ENCODE peak calls at places on chromosomes 7 and 10, in seven cellular contexts. One of them, this sample, is unnamed.

GRCh38 chr10:17141504-17142229 is 12.1 kb upstream of the CUBN start:
- DNase-seq in HCT116: no peak
- DNase-seq in H1: no peak
- DNase-seq in GM12878: no peak
- DNase-seq in K562: no peak
- DNase-seq in SK-N-SH: no peak
- DNase-seq in HepG2: no peak
- DNase-seq in this sample: no peak

GRCh38 chr7:70598976-70599375 is 533.0 kb upstream of the GALNT17 start:
- DNase-seq in K562: no peak
- DNase-seq in GM12878: no peak
- DNase-seq in H1: no peak
- DNase-seq in SK-N-SH: no peak
- DNase-seq in HepG2: no peak
- DNase-seq in HCT116: no peak
- DNase-seq in this sample: peak; percentile 79

GRCh38 chr10:50467209-50467608 is 156.5 kb downstream of the SGMS1 start:
- DNase-seq in HCT116: no peak
- DNase-seq in GM12878: no peak
- DNase-seq in K562: no peak
- DNase-seq in H1: no peak
- DNase-seq in HepG2: no peak
- DNase-seq in SK-N-SH: no peak
- DNase-seq in this sample: no peak

GRCh38 chr10:77284797-77285196 is 352.8 kb downstream of the KCNMA1 start:
- DNase-seq in K562: no peak
- DNase-seq in HepG2: no peak
- DNase-seq in SK-N-SH: no peak
- DNase-seq in GM12878: no peak
- DNase-seq in H1: no peak
- DNase-seq in HCT116: no peak
- DNase-seq in this sample: peak; percentile 42

GRCh38 chr7:136941815-136942214 is 73.4 kb downstream of the CHRM2 start:
- DNase-seq in K562: no peak
- DNase-seq in H1: no peak
- DNase-seq in HCT116: no peak
- DNase-seq in GM12878: no peak
- DNase-seq in SK-N-SH: no peak
- DNase-seq in HepG2: no peak
- DNase-seq in this sample: no peak

GRCh38 chr7:115110523-115110922 is 188.6 kb downstream of the MDFIC start:
- DNase-seq in H1: no peak
- DNase-seq in HCT116: no peak
- DNase-seq in HepG2: peak; percentile 26
- DNase-seq in SK-N-SH: no peak
- DNase-seq in K562: no peak
- DNase-seq in GM12878: no peak
- DNase-seq in this sample: no peak

GRCh38 chr7:94056796-94057207 is 52.6 kb upstream of the BET1 start:
- DNase-seq in H1: no peak
- DNase-seq in HCT116: no peak
- DNase-seq in SK-N-SH: no peak
- DNase-seq in HepG2: no peak
- DNase-seq in GM12878: no peak
- DNase-seq in K562: no peak
- DNase-seq in this sample: no peak

GRCh38 chr10:68406815-68407585 is at the start of gene RUFY2:
- DNase-seq in K562: peak; percentile 91
- DNase-seq in HepG2: peak; percentile 58
- DNase-seq in GM12878: peak; percentile 20
- DNase-seq in H1: peak; percentile 91
- DNase-seq in SK-N-SH: peak; percentile 96
- DNase-seq in HCT116: peak; percentile 33
- DNase-seq in this sample: peak; percentile 87

GRCh38 chr10:114703377-114704125 is 45.5 kb upstream of the ABLIM1 start:
- DNase-seq in HepG2: peak; percentile 13
- DNase-seq in SK-N-SH: peak; percentile 64
- DNase-seq in H1: peak; percentile 48
- DNase-seq in K562: no peak
- DNase-seq in GM12878: no peak
- DNase-seq in HCT116: no peak
- DNase-seq in this sample: no peak

GRCh38 chr10:3579845-3580244 is 205.2 kb downstream of the KLF6 start:
- DNase-seq in H1: no peak
- DNase-seq in K562: no peak
- DNase-seq in SK-N-SH: no peak
- DNase-seq in HCT116: no peak
- DNase-seq in HepG2: no peak
- DNase-seq in GM12878: no peak
- DNase-seq in this sample: no peak

GRCh38 chr7:80827238-80827633 is 91.6 kb downstream of the SEMA3C start:
- DNase-seq in SK-N-SH: no peak
- DNase-seq in H1: no peak
- DNase-seq in K562: no peak
- DNase-seq in HCT116: no peak
- DNase-seq in GM12878: no peak
- DNase-seq in HepG2: no peak
- DNase-seq in this sample: no peak

GRCh38 chr7:39985398-39985918 is 35.4 kb downstream of the CDK13 start:
- DNase-seq in HCT116: no peak
- DNase-seq in HepG2: no peak
- DNase-seq in K562: no peak
- DNase-seq in H1: no peak
- DNase-seq in GM12878: no peak
- DNase-seq in SK-N-SH: no peak
- DNase-seq in this sample: no peak

GRCh38 chr10:132506711-132507466 is 30.7 kb upstream of the INPP5A start:
- DNase-seq in H1: no peak
- DNase-seq in SK-N-SH: no peak
- DNase-seq in HCT116: no peak
- DNase-seq in K562: no peak
- DNase-seq in GM12878: no peak
- DNase-seq in HepG2: no peak
- DNase-seq in this sample: no peak

GRCh38 chr7:372939-373791 is 83.2 kb downstream of the FOXL3 start:
- DNase-seq in HCT116: no peak
- DNase-seq in HepG2: peak; percentile 92
- DNase-seq in K562: no peak
- DNase-seq in SK-N-SH: peak; percentile 34
- DNase-seq in H1: peak; percentile 51
- DNase-seq in GM12878: no peak
- DNase-seq in this sample: no peak

GRCh38 chr7:35255909-35256876 is 2.3 kb upstream of the TBX20 start:
- DNase-seq in HCT116: no peak
- DNase-seq in K562: no peak
- DNase-seq in GM12878: no peak
- DNase-seq in SK-N-SH: no peak
- DNase-seq in H1: no peak
- DNase-seq in HepG2: no peak
- DNase-seq in this sample: no peak

GRCh38 chr10:32790483-32790882 is 167.5 kb downstream of the ITGB1 start:
- DNase-seq in SK-N-SH: no peak
- DNase-seq in H1: no peak
- DNase-seq in K562: no peak
- DNase-seq in GM12878: no peak
- DNase-seq in HepG2: no peak
- DNase-seq in HCT116: no peak
- DNase-seq in this sample: no peak

GRCh38 chr7:101778181-101778580 is 39.2 kb upstream of the CUX1 start:
- DNase-seq in SK-N-SH: no peak
- DNase-seq in HCT116: no peak
- DNase-seq in H1: no peak
- DNase-seq in K562: no peak
- DNase-seq in HepG2: no peak
- DNase-seq in GM12878: no peak
- DNase-seq in this sample: no peak

GRCh38 chr7:24723178-24723530 is 34.1 kb downstream of the GSDME start:
- DNase-seq in HCT116: no peak
- DNase-seq in K562: no peak
- DNase-seq in H1: no peak
- DNase-seq in SK-N-SH: no peak
- DNase-seq in GM12878: no peak
- DNase-seq in HepG2: no peak
- DNase-seq in this sample: no peak

GRCh38 chr10:121235692-121236091 is 362.6 kb downstream of the FGFR2 start:
- DNase-seq in HCT116: no peak
- DNase-seq in K562: no peak
- DNase-seq in H1: no peak
- DNase-seq in SK-N-SH: no peak
- DNase-seq in GM12878: no peak
- DNase-seq in HepG2: no peak
- DNase-seq in this sample: no peak

GRCh38 chr10:70537398-70538194 is 59.0 kb downstream of the PALD1 start:
- DNase-seq in K562: peak; percentile 71
- DNase-seq in HepG2: peak; percentile 31
- DNase-seq in GM12878: no peak
- DNase-seq in SK-N-SH: no peak
- DNase-seq in HCT116: no peak
- DNase-seq in H1: peak; percentile 90
- DNase-seq in this sample: peak; percentile 50

GRCh38 chr10:70432101-70432500 is 9.4 kb downstream of the NODAL start:
- DNase-seq in HCT116: no peak
- DNase-seq in GM12878: no peak
- DNase-seq in H1: no peak
- DNase-seq in SK-N-SH: no peak
- DNase-seq in HepG2: peak; percentile 57
- DNase-seq in K562: no peak
- DNase-seq in this sample: no peak

GRCh38 chr7:92682767-92683539 is 92.8 kb upstream of the FAM133B start:
- DNase-seq in K562: no peak
- DNase-seq in HCT116: no peak
- DNase-seq in SK-N-SH: no peak
- DNase-seq in GM12878: no peak
- DNase-seq in H1: no peak
- DNase-seq in HepG2: peak; percentile 90
- DNase-seq in this sample: peak; percentile 30

DNA sequence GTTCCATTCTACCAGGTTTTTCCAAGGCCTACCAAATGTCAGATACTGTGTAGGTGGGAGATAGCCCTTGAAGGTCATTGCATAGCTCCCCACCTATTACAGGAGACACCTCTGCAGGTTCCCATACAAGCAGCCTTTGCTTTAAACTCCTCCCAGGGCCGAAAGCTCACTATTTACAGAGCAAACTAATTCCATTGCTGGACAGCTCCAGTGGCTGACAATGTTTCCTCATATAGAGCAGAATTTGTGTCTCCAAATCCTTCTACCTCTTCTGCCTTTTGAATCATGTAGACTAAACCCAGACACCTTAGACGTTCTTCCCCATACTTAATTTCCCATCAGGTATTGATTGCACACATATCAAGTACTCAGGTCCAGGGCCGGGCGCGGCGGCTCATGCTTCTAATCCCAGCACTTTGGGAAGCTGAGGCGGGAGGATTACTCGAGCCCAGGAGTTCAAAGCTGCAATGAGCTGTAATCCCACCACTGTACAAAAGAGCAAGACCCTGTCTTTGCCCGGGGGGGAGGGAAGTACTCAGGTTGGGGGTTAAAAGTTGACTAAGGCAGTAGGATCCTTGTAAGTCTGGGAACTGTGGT is 2.1 kb downstream of the CNNM1 start:
- DNase-seq in H1: no peak
- DNase-seq in HCT116: no peak
- DNase-seq in K562: no peak
- DNase-seq in GM12878: no peak
- DNase-seq in SK-N-SH: no peak
- DNase-seq in HepG2: peak; percentile 35
- DNase-seq in this sample: peak; percentile 50
- TF ChIP-seq JUND in H1: no peak
- TF ChIP-seq JUND in HCT116: no peak
- TF ChIP-seq JUND in K562: no peak
- TF ChIP-seq JUND in GM12878: no peak
- TF ChIP-seq JUND in SK-N-SH: no peak
- TF ChIP-seq JUND in HepG2: no peak
- TF ChIP-seq JUND in this sample: no peak

GRCh38 chr7:41965951-41966505 is 263.1 kb upstream of the INHBA start:
- DNase-seq in HepG2: no peak
- DNase-seq in SK-N-SH: no peak
- DNase-seq in GM12878: no peak
- DNase-seq in HCT116: no peak
- DNase-seq in H1: no peak
- DNase-seq in K562: no peak
- DNase-seq in this sample: no peak

GRCh38 chr7:41964849-41965745 is 262.2 kb upstream of the INHBA start:
- DNase-seq in HCT116: no peak
- DNase-seq in GM12878: no peak
- DNase-seq in H1: no peak
- DNase-seq in K562: no peak
- DNase-seq in SK-N-SH: no peak
- DNase-seq in HepG2: no peak
- DNase-seq in this sample: no peak

GRCh38 chr7:41969713-41970112 is 266.8 kb upstream of the INHBA start:
- DNase-seq in H1: no peak
- DNase-seq in K562: no peak
- DNase-seq in HCT116: no peak
- DNase-seq in GM12878: no peak
- DNase-seq in SK-N-SH: no peak
- DNase-seq in HepG2: no peak
- DNase-seq in this sample: no peak

GRCh38 chr7:41964354-41964753 is 261.5 kb upstream of the INHBA start:
- DNase-seq in HepG2: no peak
- DNase-seq in H1: peak; percentile 32
- DNase-seq in HCT116: no peak
- DNase-seq in SK-N-SH: no peak
- DNase-seq in K562: no peak
- DNase-seq in GM12878: no peak
- DNase-seq in this sample: no peak

GRCh38 chr7:41967156-41967555 is 264.3 kb upstream of the INHBA start:
- DNase-seq in SK-N-SH: no peak
- DNase-seq in GM12878: no peak
- DNase-seq in H1: no peak
- DNase-seq in HepG2: no peak
- DNase-seq in K562: no peak
- DNase-seq in HCT116: no peak
- DNase-seq in this sample: no peak
- TF ChIP-seq JUND in SK-N-SH: peak; percentile 72
- TF ChIP-seq JUND in GM12878: no peak
- TF ChIP-seq JUND in H1: no peak
- TF ChIP-seq JUND in HepG2: no peak
- TF ChIP-seq JUND in K562: no peak
- TF ChIP-seq JUND in HCT116: no peak
- TF ChIP-seq JUND in this sample: no peak

GRCh38 chr10:95353123-95353522 is 62.3 kb upstream of the PDLIM1 start:
- DNase-seq in SK-N-SH: no peak
- DNase-seq in GM12878: no peak
- DNase-seq in K562: no peak
- DNase-seq in HepG2: no peak
- DNase-seq in HCT116: no peak
- DNase-seq in H1: no peak
- DNase-seq in this sample: no peak
- TF ChIP-seq JUND in SK-N-SH: no peak
- TF ChIP-seq JUND in GM12878: no peak
- TF ChIP-seq JUND in K562: no peak
- TF ChIP-seq JUND in HepG2: no peak
- TF ChIP-seq JUND in HCT116: no peak
- TF ChIP-seq JUND in H1: no peak
- TF ChIP-seq JUND in this sample: no peak

DNA sequence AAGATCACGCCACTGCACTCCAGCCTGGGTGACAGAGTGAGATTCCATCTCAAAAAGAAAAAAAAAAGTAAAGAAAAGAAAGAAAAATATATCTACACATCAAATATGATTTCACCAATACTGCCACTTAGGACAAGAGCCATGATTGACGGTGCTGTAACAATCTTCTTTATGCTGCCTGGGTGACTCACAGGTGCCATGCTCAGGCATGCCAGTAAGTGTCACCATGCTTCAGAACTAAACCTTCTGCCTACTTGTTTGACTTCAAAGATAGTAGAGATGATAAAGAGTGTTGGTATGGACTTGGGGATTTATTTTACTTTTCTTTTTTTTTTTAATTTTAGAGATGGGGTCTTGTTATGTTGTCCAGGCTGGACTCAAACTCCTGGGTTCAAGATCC is 33.6 kb upstream of the DNMBP start:
- DNase-seq in HCT116: peak; percentile 66
- DNase-seq in GM12878: no peak
- DNase-seq in SK-N-SH: no peak
- DNase-seq in H1: no peak
- DNase-seq in HepG2: no peak
- DNase-seq in K562: no peak
- DNase-seq in this sample: peak; percentile 69
- TF ChIP-seq JUND in HCT116: no peak
- TF ChIP-seq JUND in GM12878: no peak
- TF ChIP-seq JUND in SK-N-SH: peak; percentile 34
- TF ChIP-seq JUND in H1: no peak
- TF ChIP-seq JUND in HepG2: no peak
- TF ChIP-seq JUND in K562: no peak
- TF ChIP-seq JUND in this sample: no peak